ENCODE peak calls at places on chromosome 4, in eight cellular contexts. B, Q, U, M, J, S, F and O are unnamed samples.

GRCh38 chr4:117560329-117560728 is 474.0 kb upstream of the NDST3 start:
- DNase-seq in F (peak; percentile 2), B (no peak), Q (no peak), S (no peak), U (peak; percentile 45), M (peak; percentile 16), J (no peak), O (no peak)

GRCh38 chr4:145012841-145013240 is 85.2 kb downstream of the ANAPC10 start:
- DNase-seq in Q (no peak), M (peak; percentile 73), U (peak; percentile 53), J (no peak), S (no peak), F (peak; percentile 77), B (no peak), O (no peak)

GRCh38 chr4:41751325-41752061 is 3.0 kb upstream of the PHOX2B start:
- DNase-seq in S (no peak), J (no peak), F (no peak), M (no peak), U (no peak), Q (no peak), B (no peak), O (no peak)

GRCh38 chr4:32858971-32859370 is 2138.8 kb downstream of the PCDH7 start:
- DNase-seq in M (peak; percentile 80), F (peak; percentile 70), B (no peak), Q (no peak), S (no peak), U (peak; percentile 69), J (no peak), O (no peak)

GRCh38 chr4:41174444-41174843 is 39.9 kb downstream of the APBB2 start:
- DNase-seq in F (peak; percentile 78), Q (no peak), U (peak; percentile 60), M (no peak), J (no peak), S (no peak), B (no peak), O (no peak)

GRCh38 chr4:188139671-188140070 is 430 bp downstream of the TRIML1 start:
- DNase-seq in J (no peak), B (no peak), S (no peak), F (no peak), Q (no peak), U (no peak), M (peak; percentile 48), O (no peak)

GRCh38 chr4:124206779-124207605 is 505.5 kb downstream of the ANKRD50 start:
- DNase-seq in M (peak; percentile 27), B (no peak), U (peak; percentile 37), F (peak; percentile 55), Q (no peak), J (no peak), S (no peak), O (no peak)

GRCh38 chr4:26947318-26947717 is 86.7 kb downstream of the STIM2 start:
- DNase-seq in J (no peak), U (no peak), Q (no peak), S (no peak), B (no peak), M (no peak), F (no peak), O (no peak)

GRCh38 chr4:128688846-128689467 is 120.5 kb upstream of the JADE1 start:
- DNase-seq in M (no peak), Q (no peak), F (no peak), J (no peak), B (no peak), S (no peak), U (no peak), O (no peak)

GRCh38 chr4:84028340-84028739 is 470.8 kb downstream of the NKX6-1 start:
- DNase-seq in M (no peak), U (peak; percentile 20), B (peak; percentile 29), J (no peak), Q (no peak), F (no peak), S (no peak), O (no peak)

GRCh38 chr4:78379040-78379439 is 172.5 kb upstream of the ANXA3 start:
- DNase-seq in F (peak; percentile 12), J (no peak), S (no peak), U (no peak), M (no peak), B (no peak), Q (no peak), O (no peak)

GRCh38 chr4:158020734-158021346 is 152.0 kb downstream of the GASK1B start:
- DNase-seq in S (no peak), B (no peak), Q (no peak), M (peak; percentile 94), U (peak; percentile 68), J (no peak), F (peak; percentile 95), O (no peak)

GRCh38 chr4:73692284-73692683 is 48.1 kb upstream of the CXCL8 start:
- DNase-seq in Q (no peak), B (no peak), J (no peak), M (no peak), S (no peak), U (no peak), F (peak; percentile 51), O (no peak)

GRCh38 chr4:123616970-123617392 is 220.4 kb downstream of the SPRY1 start:
- DNase-seq in B (no peak), Q (peak; percentile 32), M (no peak), F (peak; percentile 63), S (no peak), U (no peak), J (peak; percentile 76), O (peak; percentile 40)

GRCh38 chr4:148171596-148171995 is 270.6 kb downstream of the NR3C2 start:
- DNase-seq in M (no peak), S (no peak), Q (no peak), U (no peak), F (no peak), B (no peak), J (no peak), O (no peak)

GRCh38 chr4:155079866-155080265 is 128.6 kb upstream of the NPY2R start:
- DNase-seq in U (peak; percentile 17), Q (no peak), F (peak; percentile 8), S (no peak), B (no peak), M (peak; percentile 44), J (no peak), O (no peak)

GRCh38 chr4:141636771-141637460 is 533 bp downstream of the IL15 start:
- DNase-seq in B (peak; percentile 83), U (peak; percentile 67), J (peak; percentile 41), Q (peak; percentile 18), F (peak; percentile 67), M (peak; percentile 50), S (no peak), O (peak; percentile 12)

GRCh38 chr4:3773552-3774001 is 7.4 kb downstream of the ADRA2C start:
- DNase-seq in F (no peak), M (no peak), Q (no peak), J (no peak), B (no peak), U (no peak), S (no peak), O (no peak)

GRCh38 chr4:39354178-39354503 is 12.0 kb downstream of the RFC1 start:
- DNase-seq in M (peak; percentile 8), Q (no peak), B (no peak), S (no peak), U (no peak), F (no peak), J (no peak), O (no peak)

GRCh38 chr4:116734178-116734577 is 351.2 kb downstream of the TRAM1L1 start:
- DNase-seq in Q (no peak), U (no peak), B (no peak), J (no peak), F (no peak), M (no peak), S (no peak), O (no peak)